ENCODE peak calls at places on chromosomes 12 and 14, in four cellular contexts. One of them, this sample, is unnamed.

GRCh38 chr12:64781374-64782029 is 22.3 kb upstream of the GNS start:
- DNase-seq in activated B cell treated with CpG ODN at 0.5 μM for 24 hours: no peak
- DNase-seq in PC-3: peak; percentile 53
- DNase-seq in NB4: no peak
- DNase-seq in this sample: no peak

GRCh38 chr12:69284131-69284530 is 44.8 kb downstream of the CPSF6 start:
- DNase-seq in activated B cell treated with CpG ODN at 0.5 μM for 24 hours: no peak
- DNase-seq in PC-3: peak; percentile 81
- DNase-seq in NB4: peak; percentile 87
- DNase-seq in this sample: peak; percentile 69

GRCh38 chr14:92492261-92492660 is 21.3 kb upstream of the RIN3 start:
- DNase-seq in activated B cell treated with CpG ODN at 0.5 μM for 24 hours: no peak
- DNase-seq in PC-3: no peak
- DNase-seq in NB4: peak; percentile 48
- DNase-seq in this sample: peak; percentile 88

GRCh38 chr12:49959570-49960473 is 1.9 kb upstream of the AQP5 start:
- DNase-seq in activated B cell treated with CpG ODN at 0.5 μM for 24 hours: no peak
- DNase-seq in PC-3: peak; percentile 80
- DNase-seq in NB4: peak; percentile 98
- DNase-seq in this sample: no peak

GRCh38 chr14:59482471-59483331 is 1.5 kb downstream of the L3HYPDH start:
- DNase-seq in activated B cell treated with CpG ODN at 0.5 μM for 24 hours: no peak
- DNase-seq in PC-3: peak; percentile 100
- DNase-seq in NB4: peak; percentile 6
- DNase-seq in this sample: no peak

GRCh38 chr12:74689071-74689655 is 151.5 kb downstream of the ATXN7L3B start:
- DNase-seq in activated B cell treated with CpG ODN at 0.5 μM for 24 hours: no peak
- DNase-seq in PC-3: peak; percentile 65
- DNase-seq in NB4: peak; percentile 62
- DNase-seq in this sample: no peak

GRCh38 chr12:52279683-52280318 is 5.4 kb downstream of the KRT86 start:
- DNase-seq in activated B cell treated with CpG ODN at 0.5 μM for 24 hours: no peak
- DNase-seq in PC-3: peak; percentile 26
- DNase-seq in NB4: no peak
- DNase-seq in this sample: no peak

GRCh38 chr12:123519151-123520001 is 14.1 kb downstream of the RILPL1 start:
- DNase-seq in activated B cell treated with CpG ODN at 0.5 μM for 24 hours: no peak
- DNase-seq in PC-3: no peak
- DNase-seq in NB4: no peak
- DNase-seq in this sample: no peak

GRCh38 chr14:68621400-68622365 is 171.2 kb downstream of the ZFP36L1 start:
- DNase-seq in activated B cell treated with CpG ODN at 0.5 μM for 24 hours: no peak
- DNase-seq in PC-3: no peak
- DNase-seq in NB4: no peak
- DNase-seq in this sample: no peak

GRCh38 chr14:88974991-88975835 is 150.8 kb downstream of the TTC8 start:
- DNase-seq in activated B cell treated with CpG ODN at 0.5 μM for 24 hours: no peak
- DNase-seq in PC-3: no peak
- DNase-seq in NB4: no peak
- DNase-seq in this sample: no peak

GRCh38 chr14:104692261-104692938 is 3.0 kb downstream of the INF2 start:
- DNase-seq in activated B cell treated with CpG ODN at 0.5 μM for 24 hours: no peak
- DNase-seq in PC-3: no peak
- DNase-seq in NB4: no peak
- DNase-seq in this sample: no peak

GRCh38 chr14:64704743-64705405 is 650 bp downstream of the PLEKHG3 start:
- DNase-seq in activated B cell treated with CpG ODN at 0.5 μM for 24 hours: no peak
- DNase-seq in PC-3: no peak
- DNase-seq in NB4: no peak
- DNase-seq in this sample: no peak

GRCh38 chr14:72678360-72678759 is 215.5 kb downstream of the DPF3 start:
- DNase-seq in activated B cell treated with CpG ODN at 0.5 μM for 24 hours: no peak
- DNase-seq in PC-3: peak; percentile 43
- DNase-seq in NB4: no peak
- DNase-seq in this sample: no peak

GRCh38 chr14:100313464-100314230 is 7.4 kb upstream of the SLC25A29 start:
- DNase-seq in activated B cell treated with CpG ODN at 0.5 μM for 24 hours: no peak
- DNase-seq in PC-3: no peak
- DNase-seq in NB4: no peak
- DNase-seq in this sample: no peak

GRCh38 chr12:39764944-39765560 is 145.4 kb upstream of the ABCD2 start:
- DNase-seq in activated B cell treated with CpG ODN at 0.5 μM for 24 hours: no peak
- DNase-seq in PC-3: peak; percentile 58
- DNase-seq in NB4: peak; percentile 55
- DNase-seq in this sample: no peak

GRCh38 chr14:104844306-104845032 is 20.6 kb upstream of the CEP170B start:
- DNase-seq in activated B cell treated with CpG ODN at 0.5 μM for 24 hours: no peak
- DNase-seq in PC-3: peak; percentile 28
- DNase-seq in NB4: no peak
- DNase-seq in this sample: no peak

GRCh38 chr12:100904270-100904669 is 109.7 kb downstream of the ANO4 start:
- DNase-seq in activated B cell treated with CpG ODN at 0.5 μM for 24 hours: no peak
- DNase-seq in PC-3: no peak
- DNase-seq in NB4: no peak
- DNase-seq in this sample: no peak

GRCh38 chr14:103625361-103626095 is 3.5 kb upstream of the KLC1 start:
- DNase-seq in activated B cell treated with CpG ODN at 0.5 μM for 24 hours: peak; percentile 39
- DNase-seq in PC-3: no peak
- DNase-seq in NB4: peak; percentile 61
- DNase-seq in this sample: no peak

GRCh38 chr14:68634346-68634745 is 158.5 kb downstream of the ZFP36L1 start:
- DNase-seq in activated B cell treated with CpG ODN at 0.5 μM for 24 hours: no peak
- DNase-seq in PC-3: no peak
- DNase-seq in NB4: no peak
- DNase-seq in this sample: no peak

GRCh38 chr12:22272596-22272995 is 61.9 kb downstream of the ST8SIA1 start:
- DNase-seq in activated B cell treated with CpG ODN at 0.5 μM for 24 hours: no peak
- DNase-seq in PC-3: no peak
- DNase-seq in NB4: no peak
- DNase-seq in this sample: no peak

GRCh38 chr12:72368719-72369505 is 96.7 kb downstream of the TRHDE start:
- DNase-seq in activated B cell treated with CpG ODN at 0.5 μM for 24 hours: no peak
- DNase-seq in PC-3: no peak
- DNase-seq in NB4: no peak
- DNase-seq in this sample: no peak

GRCh38 chr14:93056840-93057585 is 58.7 kb downstream of the ITPK1 start:
- DNase-seq in activated B cell treated with CpG ODN at 0.5 μM for 24 hours: no peak
- DNase-seq in PC-3: no peak
- DNase-seq in NB4: no peak
- DNase-seq in this sample: no peak

GRCh38 chr14:100522616-100523021 is 64.6 kb downstream of the BEGAIN start:
- DNase-seq in activated B cell treated with CpG ODN at 0.5 μM for 24 hours: no peak
- DNase-seq in PC-3: no peak
- DNase-seq in NB4: no peak
- DNase-seq in this sample: no peak

GRCh38 chr12:75724913-75725312 is 213.5 kb upstream of the KRR1 start:
- DNase-seq in activated B cell treated with CpG ODN at 0.5 μM for 24 hours: no peak
- DNase-seq in PC-3: peak; percentile 92
- DNase-seq in NB4: no peak
- DNase-seq in this sample: no peak

GRCh38 chr14:21521526-21521925 is 4.6 kb downstream of the SALL2 start:
- DNase-seq in activated B cell treated with CpG ODN at 0.5 μM for 24 hours: no peak
- DNase-seq in PC-3: peak; percentile 48
- DNase-seq in NB4: no peak
- DNase-seq in this sample: no peak

GRCh38 chr12:53290661-53291060 is 4.7 kb upstream of the PFDN5 start:
- DNase-seq in activated B cell treated with CpG ODN at 0.5 μM for 24 hours: no peak
- DNase-seq in PC-3: no peak
- DNase-seq in NB4: no peak
- DNase-seq in this sample: no peak

GRCh38 chr12:119668315-119668651 is 350 bp downstream of the PRKAB1 start:
- DNase-seq in activated B cell treated with CpG ODN at 0.5 μM for 24 hours: no peak
- DNase-seq in PC-3: peak; percentile 20
- DNase-seq in NB4: no peak
- DNase-seq in this sample: no peak

GRCh38 chr14:77000340-77001235 is 27.9 kb downstream of the IRF2BPL start:
- DNase-seq in activated B cell treated with CpG ODN at 0.5 μM for 24 hours: no peak
- DNase-seq in PC-3: no peak
- DNase-seq in NB4: no peak
- DNase-seq in this sample: no peak

GRCh38 chr14:68423686-68424085 is 369.2 kb downstream of the ZFP36L1 start:
- DNase-seq in activated B cell treated with CpG ODN at 0.5 μM for 24 hours: no peak
- DNase-seq in PC-3: no peak
- DNase-seq in NB4: no peak
- DNase-seq in this sample: no peak

GRCh38 chr12:130547480-130548155 is 168.5 kb downstream of the RIMBP2 start:
- DNase-seq in activated B cell treated with CpG ODN at 0.5 μM for 24 hours: no peak
- DNase-seq in PC-3: no peak
- DNase-seq in NB4: no peak
- DNase-seq in this sample: no peak

GRCh38 chr14:102565331-102565887 is 27.0 kb upstream of the RCOR1 start:
- DNase-seq in activated B cell treated with CpG ODN at 0.5 μM for 24 hours: no peak
- DNase-seq in PC-3: no peak
- DNase-seq in NB4: peak; percentile 80
- DNase-seq in this sample: peak; percentile 88

GRCh38 chr14:29687071-29687765 is 240.4 kb downstream of the PRKD1 start:
- DNase-seq in activated B cell treated with CpG ODN at 0.5 μM for 24 hours: no peak
- DNase-seq in PC-3: no peak
- DNase-seq in NB4: no peak
- DNase-seq in this sample: no peak

GRCh38 chr14:29681308-29681707 is 246.3 kb downstream of the PRKD1 start:
- DNase-seq in activated B cell treated with CpG ODN at 0.5 μM for 24 hours: no peak
- DNase-seq in PC-3: peak; percentile 19
- DNase-seq in NB4: no peak
- DNase-seq in this sample: no peak

DNA sequence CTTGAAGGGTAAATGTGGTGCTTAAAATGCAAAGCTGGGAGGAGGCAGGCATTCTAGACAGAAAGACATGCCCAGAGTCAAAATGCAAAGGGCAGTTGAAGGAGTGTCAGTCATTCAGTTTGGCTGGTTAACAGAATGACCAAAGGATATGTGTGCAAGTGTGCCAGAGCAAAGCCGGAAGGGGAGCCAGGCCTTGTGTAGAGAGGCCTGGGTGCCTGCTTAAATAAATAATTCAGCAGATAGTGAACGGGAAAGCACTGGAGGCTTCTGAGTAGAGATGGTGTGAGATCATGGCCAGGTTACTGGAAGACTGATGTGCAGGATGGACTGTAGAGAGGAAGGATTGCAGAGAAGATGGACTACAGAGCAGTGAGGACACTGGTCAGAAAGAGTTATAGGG is 244.9 kb downstream of the PRKD1 start:
- DNase-seq in activated B cell treated with CpG ODN at 0.5 μM for 24 hours: no peak
- DNase-seq in PC-3: no peak
- DNase-seq in NB4: no peak
- DNase-seq in this sample: no peak
- TF ChIP-seq CTCF in activated B cell treated with CpG ODN at 0.5 μM for 24 hours: no peak
- TF ChIP-seq CTCF in PC-3: no peak
- TF ChIP-seq CTCF in NB4: no peak
- TF ChIP-seq CTCF in this sample: no peak

DNA sequence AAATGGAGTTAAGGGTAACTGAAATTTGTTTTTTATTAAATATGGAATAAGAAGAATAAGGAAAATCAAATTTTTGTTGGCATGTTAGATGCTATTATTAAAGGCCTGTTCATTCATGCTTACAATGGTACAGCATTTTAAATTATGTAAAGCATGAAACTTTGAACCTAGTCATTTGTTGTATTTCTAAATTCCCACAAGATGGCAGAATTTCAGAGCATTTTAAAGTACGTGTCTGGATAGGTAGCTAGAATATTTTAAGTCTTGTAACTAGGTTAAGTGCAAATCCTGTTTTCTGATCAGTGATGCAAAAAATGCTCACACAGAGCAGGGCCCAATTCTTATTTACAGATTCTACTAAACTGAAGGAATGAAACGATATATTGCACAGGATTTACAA is 585.6 kb upstream of the MIS18BP1 start:
- DNase-seq in activated B cell treated with CpG ODN at 0.5 μM for 24 hours: no peak
- DNase-seq in PC-3: peak; percentile 57
- DNase-seq in NB4: peak; percentile 9
- DNase-seq in this sample: no peak
- TF ChIP-seq CTCF in activated B cell treated with CpG ODN at 0.5 μM for 24 hours: no peak
- TF ChIP-seq CTCF in PC-3: peak; percentile 64
- TF ChIP-seq CTCF in NB4: no peak
- TF ChIP-seq CTCF in this sample: no peak

GRCh38 chr12:87270894-87271293 is 758.3 kb downstream of the C12orf50 start:
- DNase-seq in activated B cell treated with CpG ODN at 0.5 μM for 24 hours: no peak
- DNase-seq in PC-3: peak; percentile 52
- DNase-seq in NB4: no peak
- DNase-seq in this sample: no peak

DNA sequence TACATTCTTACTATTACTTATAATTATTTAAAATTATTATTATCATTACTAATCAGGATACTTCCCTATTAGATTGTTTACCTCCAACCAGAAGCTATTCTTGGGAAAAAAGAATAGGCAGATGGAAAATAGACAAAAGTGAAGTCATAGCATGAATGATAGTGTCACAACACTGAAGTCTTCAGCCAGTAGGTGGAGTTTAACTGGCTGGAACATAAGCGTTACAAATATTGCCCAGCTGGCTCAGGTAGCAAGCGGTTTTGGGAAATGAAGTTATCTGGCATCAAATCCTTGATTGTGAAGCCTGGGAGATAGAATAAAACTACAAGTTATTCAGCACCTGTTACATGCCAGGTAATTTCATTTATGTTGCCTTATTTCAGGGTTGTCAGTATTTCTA is 762.9 kb downstream of the C12orf50 start:
- DNase-seq in activated B cell treated with CpG ODN at 0.5 μM for 24 hours: no peak
- DNase-seq in PC-3: peak; percentile 44
- DNase-seq in NB4: peak; percentile 21
- DNase-seq in this sample: no peak
- TF ChIP-seq CTCF in activated B cell treated with CpG ODN at 0.5 μM for 24 hours: no peak
- TF ChIP-seq CTCF in PC-3: peak; percentile 55
- TF ChIP-seq CTCF in NB4: peak; percentile 19
- TF ChIP-seq CTCF in this sample: no peak

GRCh38 chr12:7161811-7162210 is 27.7 kb upstream of the PEX5 start:
- DNase-seq in activated B cell treated with CpG ODN at 0.5 μM for 24 hours: no peak
- DNase-seq in PC-3: no peak
- DNase-seq in NB4: no peak
- DNase-seq in this sample: no peak

GRCh38 chr12:7161327-7161726 is 28.2 kb upstream of the PEX5 start:
- DNase-seq in activated B cell treated with CpG ODN at 0.5 μM for 24 hours: no peak
- DNase-seq in PC-3: no peak
- DNase-seq in NB4: no peak
- DNase-seq in this sample: no peak

GRCh38 chr12:7160183-7160582 is 29.3 kb upstream of the PEX5 start:
- DNase-seq in activated B cell treated with CpG ODN at 0.5 μM for 24 hours: no peak
- DNase-seq in PC-3: no peak
- DNase-seq in NB4: no peak
- DNase-seq in this sample: no peak

GRCh38 chr12:7158866-7159600 is 28.9 kb downstream of the CLSTN3 start:
- DNase-seq in activated B cell treated with CpG ODN at 0.5 μM for 24 hours: no peak
- DNase-seq in PC-3: no peak
- DNase-seq in NB4: no peak
- DNase-seq in this sample: no peak

DNA sequence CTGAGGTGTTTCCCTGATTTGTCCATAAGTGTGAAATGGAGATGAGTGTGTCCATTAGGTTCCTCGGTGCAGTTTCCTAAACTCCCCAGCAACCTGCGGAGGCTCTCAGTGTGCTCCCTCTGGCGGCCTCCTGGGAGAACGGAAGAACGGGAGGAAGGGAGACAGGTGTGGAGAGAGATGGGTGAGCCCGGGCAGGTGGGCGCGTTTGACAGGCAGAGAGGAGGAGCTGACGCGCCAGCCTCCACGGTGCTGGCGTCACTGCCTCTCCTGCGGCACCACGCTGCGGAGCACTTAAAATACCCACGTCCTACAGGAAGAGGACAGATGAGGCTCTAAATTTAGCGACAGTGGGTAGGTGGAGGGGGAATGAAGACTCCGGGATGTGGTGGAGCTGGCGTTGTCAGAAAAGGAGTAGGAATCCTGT is 26.8 kb upstream of the PEX5 start:
- DNase-seq in activated B cell treated with CpG ODN at 0.5 μM for 24 hours: no peak
- DNase-seq in PC-3: peak; percentile 41
- DNase-seq in NB4: no peak
- DNase-seq in this sample: no peak
- TF ChIP-seq CTCF in activated B cell treated with CpG ODN at 0.5 μM for 24 hours: no peak
- TF ChIP-seq CTCF in PC-3: peak; percentile 57
- TF ChIP-seq CTCF in NB4: peak; percentile 12
- TF ChIP-seq CTCF in this sample: peak; percentile 10